ENCODE peak calls at places on chromosomes 5 and 9, in four cellular contexts. P, J, F and C are unnamed samples.

GRCh38 chr9:38182321-38182720 is 113.3 kb upstream of the SHB start:
- DNase-seq in P (no peak), J (no peak), F (peak), C (no peak)

GRCh38 chr5:58259685-58260152 is 200.2 kb downstream of the PLK2 start:
- DNase-seq in P (no peak), J (no peak), F (peak), C (no peak)

GRCh38 chr5:68279960-68280359 is 64.4 kb downstream of the PIK3R1 start:
- DNase-seq in P (no peak), J (no peak), F (no peak), C (no peak)

GRCh38 chr9:126456396-126456795 is 129.8 kb downstream of the MVB12B start:
- DNase-seq in P (no peak), J (no peak), F (peak), C (no peak)

GRCh38 chr9:20592673-20593072 is 29.6 kb downstream of the MLLT3 start:
- DNase-seq in P (no peak), J (no peak), F (peak), C (no peak)

GRCh38 chr5:95631991-95632675 is 12.2 kb downstream of the GPR150 start:
- DNase-seq in P (no peak), J (no peak), F (peak), C (no peak)

GRCh38 chr5:6181147-6181729 is 197.1 kb downstream of the MED10 start:
- DNase-seq in P (no peak), J (no peak), F (no peak), C (no peak)

GRCh38 chr5:96901384-96901783 is 25.1 kb downstream of the ERAP2 start:
- DNase-seq in P (no peak), J (no peak), F (no peak), C (no peak)

GRCh38 chr5:173012882-173013281 is 29.3 kb downstream of the ATP6V0E1 start:
- DNase-seq in P (no peak), J (no peak), F (no peak), C (peak)

GRCh38 chr5:56003179-56003578 is 8.4 kb upstream of the IL6ST start:
- DNase-seq in P (peak), J (no peak), F (peak), C (no peak)

GRCh38 chr9:109799792-109800191 is 19.8 kb downstream of the PALM2AKAP2 start:
- DNase-seq in P (no peak), J (peak), F (peak), C (no peak)

GRCh38 chr5:53368516-53368915 is 111.9 kb upstream of the FST start:
- DNase-seq in P (no peak), J (no peak), F (peak), C (no peak)

GRCh38 chr9:116099821-116100220 is 53.8 kb upstream of the PAPPA start:
- DNase-seq in P (no peak), J (no peak), F (peak), C (no peak)

GRCh38 chr5:141960018-141960417 is 2.0 kb upstream of the PCDH12 start:
- DNase-seq in P (peak), J (peak), F (no peak), C (no peak)

GRCh38 chr5:112049738-112050137 is 292.7 kb upstream of the NREP start:
- DNase-seq in P (no peak), J (no peak), F (no peak), C (no peak)

GRCh38 chr9:134836406-134836970 is 44.1 kb upstream of the FCN2 start:
- DNase-seq in P (no peak), J (no peak), F (no peak), C (peak)

GRCh38 chr9:134840511-134840910 is 40.1 kb upstream of the FCN2 start:
- DNase-seq in P (no peak), J (no peak), F (no peak), C (no peak)

GRCh38 chr9:134837529-134837928 is 43.1 kb upstream of the FCN2 start:
- DNase-seq in P (no peak), J (no peak), F (no peak), C (no peak)

GRCh38 chr9:134839441-134840125 is 41.0 kb upstream of the FCN2 start:
- DNase-seq in P (no peak), J (no peak), F (no peak), C (no peak)

GRCh38 chr9:134838651-134839431 is 41.8 kb upstream of the FCN2 start:
- DNase-seq in P (no peak), J (no peak), F (no peak), C (no peak)
- TF ChIP-seq CTCF in P (no peak), J (no peak), F (no peak), C (no peak)

DNA sequence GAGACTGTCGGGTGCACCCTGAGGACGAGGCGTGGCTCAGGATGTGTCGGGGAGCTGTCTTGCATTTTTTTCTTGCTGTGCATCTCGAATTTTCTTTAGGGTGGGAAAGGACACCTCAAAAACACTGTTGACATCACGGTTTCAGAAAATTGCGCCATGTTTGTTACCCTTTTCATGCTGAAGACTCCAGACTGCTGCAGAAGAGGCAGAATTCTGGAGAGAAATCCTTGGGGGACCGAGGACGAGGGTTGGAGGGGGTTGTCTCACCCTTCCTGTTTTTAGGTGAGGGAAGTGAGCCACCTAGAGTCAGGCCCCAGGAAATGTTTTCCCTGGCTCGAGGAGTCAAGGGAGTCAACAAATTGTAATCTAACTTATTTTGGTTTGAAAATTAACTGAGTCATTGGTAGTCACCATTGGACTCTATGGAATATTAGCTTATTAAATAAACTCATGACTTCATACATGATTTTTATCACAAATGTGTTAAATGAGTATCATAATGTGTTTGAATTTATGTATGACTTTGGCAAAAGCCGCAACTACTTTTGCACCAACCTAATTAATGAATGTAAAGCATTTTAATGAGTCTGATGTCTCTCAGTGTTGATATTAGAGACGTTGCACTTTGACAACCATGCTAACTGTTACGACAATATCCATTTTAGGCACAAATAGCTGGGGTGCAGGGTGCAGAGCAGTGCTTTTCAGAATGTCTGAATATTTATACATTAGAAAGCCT is 724 bp upstream of the LYSMD3 start:
- DNase-seq in P (no peak), J (peak), F (peak), C (peak)
- TF ChIP-seq CTCF in P (peak), J (peak), F (peak), C (peak)

GRCh38 chr5:16691731-16692130 is 74.9 kb upstream of the RETREG1 start:
- DNase-seq in P (no peak), J (no peak), F (no peak), C (no peak)
- TF ChIP-seq CTCF in P (no peak), J (no peak), F (no peak), C (no peak)

GRCh38 chr9:95316794-95317118 is 753 bp downstream of the FANCC start:
- DNase-seq in P (peak), J (peak), F (peak), C (peak)
- TF ChIP-seq CTCF in P (no peak), J (no peak), F (no peak), C (no peak)